ENCODE peak calls at places on chromosomes 6 and 20, in four cellular contexts. One of them, this sample, is unnamed.

GRCh38 chr6:121305957-121306607 is 28.2 kb downstream of the TBC1D32 start:
- DNase-seq in astrocyte: peak; percentile 16
- DNase-seq in astrocyte of the spinal cord: peak; percentile 53
- DNase-seq in dorsolateral prefrontal cortex: no peak
- DNase-seq in this sample: no peak

GRCh38 chr6:23656826-23657225 is 469.2 kb upstream of the NRSN1 start:
- DNase-seq in astrocyte of the spinal cord: no peak
- DNase-seq in dorsolateral prefrontal cortex: no peak
- DNase-seq in astrocyte: no peak
- DNase-seq in this sample: no peak

GRCh38 chr20:25281541-25281991 is 33.7 kb downstream of the PYGB start:
- DNase-seq in dorsolateral prefrontal cortex: peak; percentile 33
- DNase-seq in astrocyte of the spinal cord: no peak
- DNase-seq in astrocyte: no peak
- DNase-seq in this sample: no peak

GRCh38 chr6:149225946-149226345 is 91.6 kb upstream of the TAB2 start:
- DNase-seq in astrocyte: no peak
- DNase-seq in dorsolateral prefrontal cortex: no peak
- DNase-seq in astrocyte of the spinal cord: no peak
- DNase-seq in this sample: no peak

GRCh38 chr20:2516399-2516798 is 7.7 kb upstream of the ZNF343 start:
- DNase-seq in astrocyte: no peak
- DNase-seq in astrocyte of the spinal cord: no peak
- DNase-seq in dorsolateral prefrontal cortex: no peak
- DNase-seq in this sample: no peak

GRCh38 chr20:5843054-5843731 is 93.0 kb downstream of the SHLD1 start:
- DNase-seq in astrocyte of the spinal cord: peak; percentile 25
- DNase-seq in dorsolateral prefrontal cortex: no peak
- DNase-seq in astrocyte: peak; percentile 46
- DNase-seq in this sample: no peak

GRCh38 chr20:23622839-23623343 is 14.9 kb downstream of the CST3 start:
- DNase-seq in astrocyte of the spinal cord: peak; percentile 96
- DNase-seq in dorsolateral prefrontal cortex: no peak
- DNase-seq in astrocyte: peak; percentile 81
- DNase-seq in this sample: no peak

GRCh38 chr20:43681468-43681942 is 14.6 kb downstream of the MYBL2 start:
- DNase-seq in dorsolateral prefrontal cortex: no peak
- DNase-seq in astrocyte: no peak
- DNase-seq in astrocyte of the spinal cord: no peak
- DNase-seq in this sample: no peak

GRCh38 chr20:49260218-49260617 is 17.6 kb downstream of the ZNFX1 start:
- DNase-seq in dorsolateral prefrontal cortex: no peak
- DNase-seq in astrocyte of the spinal cord: no peak
- DNase-seq in astrocyte: no peak
- DNase-seq in this sample: no peak

GRCh38 chr6:90286884-90287488 is 9.7 kb downstream of the BACH2 start:
- DNase-seq in dorsolateral prefrontal cortex: no peak
- DNase-seq in astrocyte of the spinal cord: peak; percentile 36
- DNase-seq in astrocyte: no peak
- DNase-seq in this sample: no peak

GRCh38 chr6:168333039-168333438 is 13.5 kb upstream of the DACT2 start:
- DNase-seq in astrocyte: no peak
- DNase-seq in dorsolateral prefrontal cortex: no peak
- DNase-seq in astrocyte of the spinal cord: no peak
- DNase-seq in this sample: no peak

GRCh38 chr20:17614176-17614811 is 44.4 kb downstream of the DSTN start:
- DNase-seq in astrocyte of the spinal cord: peak; percentile 23
- DNase-seq in astrocyte: no peak
- DNase-seq in dorsolateral prefrontal cortex: peak; percentile 42
- DNase-seq in this sample: peak; percentile 88

GRCh38 chr6:108836061-108836460 is 12.2 kb upstream of the ARMC2 start:
- DNase-seq in dorsolateral prefrontal cortex: no peak
- DNase-seq in astrocyte: peak; percentile 53
- DNase-seq in astrocyte of the spinal cord: no peak
- DNase-seq in this sample: no peak

GRCh38 chr6:108837236-108837971 is 10.8 kb upstream of the ARMC2 start:
- DNase-seq in astrocyte of the spinal cord: no peak
- DNase-seq in astrocyte: peak; percentile 17
- DNase-seq in dorsolateral prefrontal cortex: no peak
- DNase-seq in this sample: no peak

GRCh38 chr6:108840919-108841318 is 7.3 kb upstream of the ARMC2 start:
- DNase-seq in astrocyte: no peak
- DNase-seq in dorsolateral prefrontal cortex: no peak
- DNase-seq in astrocyte of the spinal cord: no peak
- DNase-seq in this sample: no peak

GRCh38 chr6:108839068-108839467 is 9.2 kb upstream of the ARMC2 start:
- DNase-seq in dorsolateral prefrontal cortex: no peak
- DNase-seq in astrocyte: no peak
- DNase-seq in astrocyte of the spinal cord: no peak
- DNase-seq in this sample: no peak

DNA sequence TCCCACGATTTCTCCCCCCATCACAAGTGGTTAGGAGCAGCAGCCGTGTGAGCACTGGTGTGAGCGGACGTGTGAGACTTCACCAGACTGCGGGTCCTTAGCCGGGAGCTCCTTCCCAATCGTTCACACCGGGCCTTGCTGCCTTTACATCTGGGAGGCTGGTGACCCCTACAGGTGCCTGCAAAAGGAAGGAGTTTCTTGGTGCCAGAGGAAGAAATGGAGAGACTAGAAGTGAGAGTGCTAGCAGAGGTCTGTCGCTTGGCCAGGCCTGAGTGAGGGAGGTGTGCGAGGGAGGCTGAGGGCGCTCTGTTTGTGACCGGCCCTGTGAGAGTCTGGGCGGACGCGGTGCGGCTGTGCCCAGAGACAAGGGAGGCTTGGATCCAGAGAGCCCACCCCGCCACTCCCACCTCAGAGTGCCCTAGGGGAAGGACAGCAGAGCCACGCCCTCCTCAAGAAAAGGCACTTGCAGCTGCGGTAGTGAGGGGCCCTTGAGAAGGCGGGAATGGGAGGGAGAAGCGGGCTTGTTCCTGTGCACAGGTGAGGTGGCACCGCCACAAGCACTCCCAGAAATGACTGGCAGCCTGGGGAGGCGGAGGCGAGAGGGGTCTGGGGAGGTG is 10.0 kb upstream of the ARMC2 start:
- DNase-seq in astrocyte: peak; percentile 15
- DNase-seq in dorsolateral prefrontal cortex: no peak
- DNase-seq in astrocyte of the spinal cord: peak; percentile 21
- DNase-seq in this sample: no peak
- TF ChIP-seq CTCF in astrocyte: peak; percentile 19
- TF ChIP-seq CTCF in dorsolateral prefrontal cortex: no peak
- TF ChIP-seq CTCF in astrocyte of the spinal cord: peak; percentile 38
- TF ChIP-seq CTCF in this sample: peak; percentile 36

GRCh38 chr20:13898012-13898612 is 92.3 kb downstream of the SEL1L2 start:
- DNase-seq in astrocyte of the spinal cord: no peak
- DNase-seq in dorsolateral prefrontal cortex: no peak
- DNase-seq in astrocyte: no peak
- DNase-seq in this sample: no peak
- TF ChIP-seq CTCF in astrocyte of the spinal cord: no peak
- TF ChIP-seq CTCF in dorsolateral prefrontal cortex: no peak
- TF ChIP-seq CTCF in astrocyte: no peak
- TF ChIP-seq CTCF in this sample: no peak

GRCh38 chr6:39058471-39059147 is 10.0 kb downstream of the GLP1R start:
- DNase-seq in dorsolateral prefrontal cortex: peak; percentile 14
- DNase-seq in astrocyte: no peak
- DNase-seq in astrocyte of the spinal cord: no peak
- DNase-seq in this sample: no peak
- TF ChIP-seq CTCF in dorsolateral prefrontal cortex: no peak
- TF ChIP-seq CTCF in astrocyte: no peak
- TF ChIP-seq CTCF in astrocyte of the spinal cord: no peak
- TF ChIP-seq CTCF in this sample: no peak

GRCh38 chr6:6712258-6712978 is 123.9 kb downstream of the LY86 start:
- DNase-seq in astrocyte of the spinal cord: peak; percentile 79
- DNase-seq in astrocyte: peak; percentile 96
- DNase-seq in dorsolateral prefrontal cortex: no peak
- DNase-seq in this sample: no peak
- TF ChIP-seq CTCF in astrocyte of the spinal cord: no peak
- TF ChIP-seq CTCF in astrocyte: no peak
- TF ChIP-seq CTCF in dorsolateral prefrontal cortex: no peak
- TF ChIP-seq CTCF in this sample: no peak

DNA sequence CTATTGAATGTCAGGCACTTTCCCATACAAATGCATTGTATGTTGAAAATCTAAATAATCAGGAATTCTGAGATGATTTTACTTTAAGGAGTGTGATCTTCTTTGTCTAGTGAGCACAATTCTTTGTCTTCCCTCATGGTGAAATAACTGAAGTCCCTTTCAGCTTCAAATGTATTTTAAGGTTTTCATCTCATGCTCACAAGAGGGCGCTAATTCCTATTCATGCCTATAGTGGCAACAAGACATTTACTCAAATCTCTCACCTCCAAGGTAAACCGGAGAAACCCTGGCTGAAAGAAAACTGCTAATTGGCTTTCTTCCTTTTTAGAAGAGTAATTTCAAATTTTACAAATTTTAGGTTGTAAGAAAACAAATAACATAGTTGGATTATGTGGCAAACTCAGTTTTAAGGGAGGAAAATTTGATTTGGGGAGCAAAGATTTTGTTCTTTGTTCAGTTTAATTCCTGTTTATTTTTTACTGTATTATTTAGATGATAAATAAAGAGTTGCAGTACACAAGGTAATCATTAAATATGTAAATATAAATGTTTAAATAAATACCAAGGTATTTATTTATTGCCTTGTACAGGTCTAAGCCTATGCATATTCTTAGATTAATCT is 69.1 kb downstream of the SLC35F1 start:
- DNase-seq in astrocyte: peak; percentile 25
- DNase-seq in astrocyte of the spinal cord: peak; percentile 57
- DNase-seq in dorsolateral prefrontal cortex: no peak
- DNase-seq in this sample: no peak
- TF ChIP-seq CTCF in astrocyte: peak; percentile 71
- TF ChIP-seq CTCF in astrocyte of the spinal cord: peak; percentile 66
- TF ChIP-seq CTCF in dorsolateral prefrontal cortex: peak; percentile 63
- TF ChIP-seq CTCF in this sample: peak; percentile 75

This sample was measured in osteocyte.